ENCODE peak calls at places on chromosomes 1 and 21, in five cellular contexts. K is A549, O is endothelial cell of umbilical vein, G is K562, W is GM12878. I is an unnamed sample.

GRCh38 chr1:18953656-18954259 is 2.7 kb downstream of the IFFO2 start:
- DNase-seq in K (no peak), O (no peak), W (no peak), G (no peak), I (no peak)

GRCh38 chr1:2468041-2468472 is 8.0 kb upstream of the PLCH2 start:
- DNase-seq in G (peak), W (no peak), O (peak), K (no peak), I (peak)

GRCh38 chr21:39529026-39529425 is 77.3 kb downstream of the SH3BGR start:
- DNase-seq in W (no peak), O (no peak), G (peak), K (no peak), I (no peak)

GRCh38 chr1:182850319-182850718 is 11.2 kb downstream of the DHX9 start:
- DNase-seq in W (no peak), G (no peak), K (no peak), O (no peak), I (no peak)

GRCh38 chr1:23177438-23178380 is 9.1 kb upstream of the LUZP1 start:
- DNase-seq in O (peak), K (no peak), G (peak), W (peak), I (peak)

GRCh38 chr1:101314244-101314643 is 77.4 kb downstream of the S1PR1 start:
- DNase-seq in O (no peak), K (no peak), G (no peak), W (no peak), I (no peak)

GRCh38 chr1:37556712-37557196 is at the start of gene DNALI1:
- DNase-seq in G (peak), W (no peak), O (peak), K (no peak), I (peak)

GRCh38 chr1:112445591-112445990 is 49.6 kb downstream of the CTTNBP2NL start:
- DNase-seq in G (no peak), W (no peak), K (no peak), O (no peak), I (no peak)

GRCh38 chr1:111251570-111251969 is 24.1 kb downstream of the CHI3L2 start:
- DNase-seq in W (no peak), G (no peak), K (no peak), O (no peak), I (no peak)

GRCh38 chr1:163821679-163822078 is 499.9 kb downstream of the NUF2 start:
- DNase-seq in G (no peak), O (no peak), W (no peak), K (no peak), I (no peak)

GRCh38 chr1:89980605-89981004 is 14.3 kb upstream of the ZNF326 start:
- DNase-seq in W (no peak), K (no peak), O (no peak), G (no peak), I (no peak)

GRCh38 chr1:61472876-61473275 is 252.1 kb downstream of the TM2D1 start:
- DNase-seq in O (no peak), G (no peak), K (no peak), W (no peak), I (no peak)

GRCh38 chr1:160225345-160225744 is 20.2 kb downstream of the PEA15 start:
- DNase-seq in O (no peak), W (no peak), G (no peak), K (no peak), I (no peak)

DNA sequence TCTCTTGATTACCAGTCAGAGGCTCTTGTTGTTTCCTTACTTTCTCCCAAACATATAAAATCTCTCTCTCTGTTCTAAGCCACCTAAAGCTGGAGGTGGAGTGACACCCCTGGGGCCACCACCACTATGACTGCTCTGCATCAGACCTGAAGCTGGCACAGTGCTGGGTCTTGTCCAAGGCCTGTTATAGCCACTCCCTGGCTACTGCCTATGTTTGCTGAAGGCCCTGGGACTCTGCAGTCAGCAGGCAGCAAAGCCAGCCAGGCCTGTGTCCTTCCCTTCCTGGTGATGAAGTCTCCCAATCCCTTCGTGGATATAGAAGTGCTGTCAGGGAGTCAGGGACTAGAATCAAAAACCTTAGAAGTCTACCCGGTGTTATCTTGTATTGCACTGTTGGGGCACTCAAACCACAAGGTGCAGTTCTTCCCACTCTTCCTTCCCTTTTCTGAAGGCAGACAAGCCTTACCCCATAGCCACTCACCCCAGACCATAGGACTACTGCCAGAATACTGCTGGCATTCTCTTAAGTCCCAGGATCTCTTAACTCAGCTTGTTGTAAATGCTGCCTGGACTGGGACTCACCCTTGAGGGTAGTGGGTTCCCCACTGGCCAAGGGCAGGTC is 103.1 kb downstream of the RPS6KC1 start:
- DNase-seq in K (no peak), G (peak), W (no peak), O (no peak), I (peak)
- TF ChIP-seq MYC in K (no peak), G (no peak), W (no peak), O (no peak), I (no peak)

DNA sequence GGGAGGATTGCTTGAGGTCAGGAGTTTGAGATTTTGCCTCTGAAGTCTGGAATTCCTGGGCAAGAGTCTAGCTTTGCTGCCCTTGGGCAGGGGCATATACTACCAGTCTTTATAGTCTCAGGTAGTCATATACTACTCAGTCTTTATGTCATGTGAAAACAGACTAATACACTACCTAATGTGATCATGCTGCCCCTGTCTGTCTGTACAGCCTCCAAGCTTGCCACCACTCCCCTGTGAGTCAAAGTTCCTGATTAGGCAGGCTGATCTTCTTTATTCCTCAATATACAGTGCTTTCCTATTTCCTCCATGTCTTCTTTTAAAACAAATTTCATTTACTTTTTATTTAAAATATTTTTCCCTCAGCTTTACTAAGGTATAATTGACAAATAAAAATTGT is 105.3 kb upstream of the BEND5 start:
- DNase-seq in K (no peak), O (no peak), G (no peak), W (no peak), I (no peak)
- H3K4me3 ChIP-seq in K (no peak), O (no peak), G (no peak), W (no peak), I (no peak)

GRCh38 chr1:156259805-156260204 is 11.9 kb upstream of the PAQR6 start:
- DNase-seq in W (no peak), K (no peak), O (no peak), G (peak), I (no peak)
- TF ChIP-seq CTCF in W (peak), K (peak), O (no peak), G (peak), I (no peak)

DNA sequence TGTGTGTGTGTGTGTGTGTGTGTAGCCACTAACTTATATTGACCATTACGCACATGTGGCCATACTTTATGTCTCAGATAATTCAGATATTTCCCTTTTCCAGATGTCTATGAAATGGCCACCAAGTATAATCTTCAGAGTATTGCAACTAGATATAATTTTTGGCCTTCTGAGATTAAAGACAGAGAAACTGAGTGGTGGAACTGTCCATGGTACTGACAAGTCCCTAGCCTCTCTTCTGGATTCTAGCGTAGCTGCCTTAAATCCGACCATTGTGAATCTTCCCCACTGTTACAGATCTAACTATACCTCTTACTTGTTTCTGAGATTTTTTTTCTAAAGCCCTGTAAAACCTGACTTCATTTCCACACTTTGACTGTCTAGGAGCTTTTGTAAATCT is 100.0 kb upstream of the SERTAD4 start:
- DNase-seq in O (peak), G (peak), K (no peak), W (no peak), I (peak)
- TF ChIP-seq MYC in O (no peak), G (no peak), K (no peak), W (no peak), I (no peak)

DNA sequence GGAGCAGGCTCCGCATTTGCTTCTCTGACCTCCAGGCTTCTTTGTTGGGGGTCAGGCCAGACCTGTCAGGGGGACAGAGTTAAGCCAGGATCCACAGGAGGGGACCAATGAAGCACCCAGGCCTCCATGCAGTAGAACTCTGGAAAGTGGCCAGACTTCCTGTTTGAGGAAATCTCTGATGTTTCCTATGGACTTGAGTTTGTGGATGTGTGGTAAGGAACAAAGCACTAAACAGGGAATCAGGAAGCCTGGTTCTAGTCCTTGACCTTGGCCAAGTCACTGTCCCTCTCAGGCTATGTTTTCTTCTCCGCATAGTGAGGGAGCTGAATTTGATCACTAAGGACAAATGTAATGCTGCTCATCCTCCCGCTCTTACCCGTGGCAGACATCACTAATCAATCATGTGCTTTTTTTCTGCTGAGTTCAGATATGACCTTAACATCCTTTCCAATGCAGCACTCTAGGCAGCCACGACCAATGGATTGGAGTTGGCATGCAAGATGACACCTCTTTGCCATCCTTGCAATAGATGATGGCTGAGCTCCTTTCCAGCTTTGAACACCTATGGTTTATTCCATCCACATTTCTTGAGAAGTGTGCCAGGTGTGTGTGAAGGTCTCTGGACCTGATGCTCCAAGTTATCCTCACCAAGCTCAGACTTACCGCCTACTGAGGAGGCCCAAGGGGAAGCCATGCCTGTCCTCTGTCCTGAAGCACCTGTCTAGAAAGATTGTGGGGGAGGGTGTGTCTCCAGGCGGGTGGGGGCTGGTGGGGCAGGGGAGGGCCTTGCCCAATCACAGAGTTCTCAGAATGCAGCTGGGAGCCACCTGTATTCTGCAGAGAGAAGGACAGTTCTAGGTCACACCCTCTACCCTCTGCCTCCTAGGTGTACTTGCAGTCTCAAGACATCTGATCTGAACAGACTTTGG is 9.9 kb downstream of the SH2D2A start:
- DNase-seq in K (no peak), G (no peak), W (no peak), O (peak), I (no peak)
- H3K4me3 ChIP-seq in K (no peak), G (no peak), W (no peak), O (no peak), I (no peak)

GRCh38 chr21:26489781-26490180 is 83.3 kb downstream of the CYYR1 start:
- DNase-seq in W (no peak), K (no peak), O (no peak), G (no peak), I (no peak)
- TF ChIP-seq CTCF in W (no peak), K (no peak), O (no peak), G (no peak), I (peak)